ENCODE peak calls at places on chromosomes 16 and 17, in ten cellular contexts. Z is neuronal stem cell; U is right atrium auricular region; G is left lung; W is lower leg skin; N is ACHN; D is activated T-cell treated with anti-CD3 and anti-CD28 coated beads for 24 hours; H is progenitor cell of endocrine pancreas; M is CD8-positive, alpha-beta memory T cell; K is T-helper 2 cell treated with Interferon-gamma antibody and Interleukin-4, amounts not matched to agents 5 μg/mL and 100 μg/mL, for 36 hours. Q is an unnamed sample.

GRCh38 chr17:17937958-17938357 is 34.2 kb downstream of the TOM1L2 start:
- DNase-seq in H (no peak), M (no peak), Z (no peak), D (no peak), K (no peak), G (no peak), W (no peak), N (no peak), U (no peak), Q (no peak)

GRCh38 chr17:67245694-67246397 is 850 bp upstream of the HELZ start:
- DNase-seq in Z (peak), D (peak), M (peak), W (peak), U (no peak), H (peak), G (peak), N (peak), K (peak), Q (peak)

GRCh38 chr17:41334385-41334784 is 16.2 kb downstream of the KRT33A start:
- DNase-seq in H (no peak), K (no peak), N (no peak), D (no peak), G (no peak), Z (no peak), M (no peak), U (no peak), W (peak), Q (no peak)

GRCh38 chr16:66914541-66914940 is 4.1 kb downstream of the CDH16 start:
- DNase-seq in G (no peak), W (no peak), H (no peak), K (no peak), Z (no peak), D (no peak), N (no peak), U (no peak), M (no peak), Q (no peak)

GRCh38 chr17:35726609-35727460 is 4.6 kb upstream of the RASL10B start:
- DNase-seq in U (no peak), N (peak), Z (no peak), G (no peak), K (no peak), M (no peak), D (no peak), H (no peak), W (peak), Q (peak)

GRCh38 chr17:41496803-41497484 is 7.2 kb upstream of the KRT36 start:
- DNase-seq in M (peak), H (peak), G (peak), D (peak), K (peak), U (peak), Z (peak), N (peak), W (no peak), Q (peak)

GRCh38 chr17:40315678-40316570 is 6.9 kb downstream of the RARA start:
- DNase-seq in K (no peak), Z (no peak), N (no peak), W (peak), G (no peak), H (no peak), M (no peak), D (no peak), U (no peak), Q (no peak)

GRCh38 chr16:6124136-6124535 is 1026.5 kb upstream of the EEF2KMT start:
- DNase-seq in W (no peak), H (no peak), Z (peak), U (no peak), K (no peak), M (no peak), G (no peak), D (no peak), N (no peak), Q (no peak)

GRCh38 chr16:79097781-79098180 is 502.8 kb downstream of the MAF start:
- DNase-seq in Z (no peak), G (no peak), D (no peak), U (no peak), W (no peak), H (no peak), N (no peak), M (no peak), K (no peak), Q (no peak)

GRCh38 chr16:25005445-25006306 is 9.5 kb downstream of the ARHGAP17 start:
- DNase-seq in K (no peak), G (no peak), N (no peak), W (no peak), Z (no peak), D (no peak), M (no peak), H (no peak), U (no peak), Q (no peak)

GRCh38 chr17:59511726-59512125 is 53.7 kb upstream of the DHX40 start:
- DNase-seq in W (no peak), U (no peak), H (no peak), N (no peak), M (no peak), Z (no peak), G (no peak), D (no peak), K (no peak), Q (no peak)

GRCh38 chr17:50596191-50597037 is 35.9 kb downstream of the CACNA1G start:
- DNase-seq in Z (no peak), D (no peak), W (no peak), G (peak), U (no peak), N (no peak), M (no peak), K (no peak), H (no peak), Q (peak)

GRCh38 chr17:32266389-32267269 is 997 bp downstream of the RHBDL3 start:
- DNase-seq in H (peak), D (no peak), W (no peak), G (peak), Z (peak), N (no peak), M (no peak), U (no peak), K (peak), Q (peak)

GRCh38 chr17:80720624-80721577 is 176.3 kb downstream of the RPTOR start:
- DNase-seq in W (no peak), H (no peak), N (peak), K (peak), Z (no peak), D (peak), G (peak), U (no peak), M (peak), Q (peak)

GRCh38 chr16:28531777-28532744 is 6.7 kb downstream of the NUPR1 start:
- DNase-seq in K (no peak), W (peak), N (peak), H (no peak), D (no peak), U (peak), G (peak), M (no peak), Z (peak), Q (peak)

GRCh38 chr16:77585379-77585778 is 136.9 kb upstream of the NUDT7 start:
- DNase-seq in N (peak), W (no peak), U (no peak), K (peak), Z (no peak), G (no peak), M (no peak), H (no peak), D (no peak), Q (no peak)

GRCh38 chr17:63649813-63650212 is 27.6 kb downstream of the MAP3K3 start:
- DNase-seq in G (no peak), U (no peak), D (no peak), Z (no peak), K (no peak), W (no peak), H (no peak), N (no peak), M (no peak), Q (no peak)

GRCh38 chr17:48497103-48497502 is 33.7 kb downstream of the HOXB1 start:
- DNase-seq in W (no peak), Z (no peak), U (no peak), K (no peak), H (no peak), G (no peak), N (no peak), D (no peak), M (no peak), Q (no peak)

GRCh38 chr16:1407749-1408148 is 6.8 kb downstream of the UNKL start:
- DNase-seq in Z (no peak), H (no peak), K (no peak), M (no peak), N (no peak), G (no peak), W (no peak), D (no peak), U (no peak), Q (no peak)

GRCh38 chr16:11032000-11032921 is 87.9 kb downstream of the CLEC16A start:
- DNase-seq in W (peak), K (no peak), N (no peak), U (no peak), Z (no peak), G (no peak), H (no peak), D (no peak), M (no peak), Q (no peak)

GRCh38 chr17:8162997-8163977 is 539 bp upstream of the VAMP2 start:
- DNase-seq in U (no peak), G (no peak), M (peak), Z (no peak), D (no peak), N (peak), H (no peak), K (no peak), W (peak), Q (no peak)

GRCh38 chr16:83802135-83802534 is 5.6 kb upstream of the HSBP1 start:
- DNase-seq in K (no peak), U (no peak), G (no peak), Z (no peak), M (no peak), D (no peak), H (no peak), N (no peak), W (peak), Q (no peak)

GRCh38 chr17:47742319-47743181 is 9.5 kb downstream of the TBX21 start:
- DNase-seq in M (peak), H (peak), K (no peak), N (peak), W (no peak), Z (peak), U (peak), D (no peak), G (no peak), Q (peak)

GRCh38 chr17:36546418-36547093 is 1.8 kb downstream of the GGNBP2 start:
- DNase-seq in K (no peak), W (no peak), Z (no peak), U (no peak), M (no peak), G (no peak), D (no peak), N (peak), H (no peak), Q (no peak)

GRCh38 chr16:67399749-67400704 is 6.7 kb upstream of the TPPP3 start:
- DNase-seq in M (no peak), U (no peak), W (no peak), K (no peak), H (no peak), N (no peak), D (no peak), G (no peak), Z (no peak), Q (no peak)

GRCh38 chr17:628507-628941 is 86.1 kb downstream of the VPS53 start:
- DNase-seq in W (no peak), H (no peak), D (no peak), N (no peak), G (no peak), Z (no peak), K (no peak), M (no peak), U (no peak), Q (no peak)

GRCh38 chr17:50871369-50871768 is 5.2 kb upstream of the TOB1 start:
- DNase-seq in Z (no peak), G (no peak), U (no peak), N (no peak), K (peak), H (no peak), W (no peak), M (peak), D (peak), Q (no peak)

GRCh38 chr16:62638964-62639861 is 603.0 kb upstream of the CDH8 start:
- DNase-seq in W (no peak), U (no peak), N (no peak), D (no peak), G (no peak), M (no peak), Z (no peak), K (no peak), H (no peak), Q (no peak)

GRCh38 chr16:15608398-15609285 is 34.3 kb downstream of the MARF1 start:
- DNase-seq in Z (no peak), U (no peak), G (peak), D (no peak), K (no peak), N (no peak), W (no peak), H (no peak), M (no peak), Q (no peak)

Q was measured in nephron progenitor cell.